ENCODE peak calls at places on chromosomes 16 and 17, in ten cellular contexts. One of them, this sample, is unnamed.

GRCh38 chr17:44595216-44595775 is 38.0 kb downstream of the FZD2 start:
- DNase-seq in neural crest cell: no peak
- DNase-seq in HFFc6: no peak
- DNase-seq in CD4-positive, alpha-beta T cell: no peak
- DNase-seq in tibial artery: no peak
- DNase-seq in fibroblast of lung: no peak
- DNase-seq in NB4: no peak
- DNase-seq in CD8-positive, alpha-beta T cell: no peak
- DNase-seq in heart right ventricle: no peak
- DNase-seq in fibroblast of the aortic adventitia: no peak
- DNase-seq in this sample: no peak

GRCh38 chr17:2708585-2709172 is 2.9 kb downstream of the CLUH start:
- DNase-seq in neural crest cell: no peak
- DNase-seq in HFFc6: no peak
- DNase-seq in CD4-positive, alpha-beta T cell: no peak
- DNase-seq in tibial artery: no peak
- DNase-seq in fibroblast of lung: no peak
- DNase-seq in NB4: no peak
- DNase-seq in CD8-positive, alpha-beta T cell: no peak
- DNase-seq in heart right ventricle: no peak
- DNase-seq in fibroblast of the aortic adventitia: no peak
- DNase-seq in this sample: no peak

GRCh38 chr16:54867302-54867832 is 63.3 kb upstream of the IRX5 start:
- DNase-seq in neural crest cell: no peak
- DNase-seq in HFFc6: no peak
- DNase-seq in CD4-positive, alpha-beta T cell: no peak
- DNase-seq in tibial artery: no peak
- DNase-seq in fibroblast of lung: no peak
- DNase-seq in NB4: peak; percentile 16
- DNase-seq in CD8-positive, alpha-beta T cell: no peak
- DNase-seq in heart right ventricle: no peak
- DNase-seq in fibroblast of the aortic adventitia: no peak
- DNase-seq in this sample: no peak

GRCh38 chr16:8397223-8397622 is 193.1 kb downstream of the TMEM114 start:
- DNase-seq in neural crest cell: no peak
- DNase-seq in HFFc6: no peak
- DNase-seq in CD4-positive, alpha-beta T cell: no peak
- DNase-seq in tibial artery: no peak
- DNase-seq in fibroblast of lung: no peak
- DNase-seq in NB4: no peak
- DNase-seq in CD8-positive, alpha-beta T cell: no peak
- DNase-seq in heart right ventricle: no peak
- DNase-seq in fibroblast of the aortic adventitia: no peak
- DNase-seq in this sample: no peak

GRCh38 chr16:69724981-69725479 is 1.3 kb downstream of the NQO1 start:
- DNase-seq in neural crest cell: no peak
- DNase-seq in HFFc6: no peak
- DNase-seq in CD4-positive, alpha-beta T cell: no peak
- DNase-seq in tibial artery: no peak
- DNase-seq in fibroblast of lung: no peak
- DNase-seq in NB4: peak; percentile 40
- DNase-seq in CD8-positive, alpha-beta T cell: no peak
- DNase-seq in heart right ventricle: no peak
- DNase-seq in fibroblast of the aortic adventitia: peak; percentile 38
- DNase-seq in this sample: no peak

GRCh38 chr17:44044092-44044491 is 22.4 kb downstream of the LSM12 start:
- DNase-seq in neural crest cell: no peak
- DNase-seq in HFFc6: no peak
- DNase-seq in CD4-positive, alpha-beta T cell: no peak
- DNase-seq in tibial artery: no peak
- DNase-seq in fibroblast of lung: peak; percentile 51
- DNase-seq in NB4: no peak
- DNase-seq in CD8-positive, alpha-beta T cell: no peak
- DNase-seq in heart right ventricle: no peak
- DNase-seq in fibroblast of the aortic adventitia: peak; percentile 82
- DNase-seq in this sample: no peak

GRCh38 chr16:53433509-53433908 is 762 bp upstream of the RBL2 start:
- DNase-seq in neural crest cell: no peak
- DNase-seq in HFFc6: no peak
- DNase-seq in CD4-positive, alpha-beta T cell: no peak
- DNase-seq in tibial artery: no peak
- DNase-seq in fibroblast of lung: no peak
- DNase-seq in NB4: no peak
- DNase-seq in CD8-positive, alpha-beta T cell: no peak
- DNase-seq in heart right ventricle: no peak
- DNase-seq in fibroblast of the aortic adventitia: no peak
- DNase-seq in this sample: no peak

GRCh38 chr17:9211133-9211765 is 189.9 kb downstream of the NTN1 start:
- DNase-seq in neural crest cell: no peak
- DNase-seq in HFFc6: no peak
- DNase-seq in CD4-positive, alpha-beta T cell: no peak
- DNase-seq in tibial artery: no peak
- DNase-seq in fibroblast of lung: no peak
- DNase-seq in NB4: peak; percentile 12
- DNase-seq in CD8-positive, alpha-beta T cell: no peak
- DNase-seq in heart right ventricle: no peak
- DNase-seq in fibroblast of the aortic adventitia: no peak
- DNase-seq in this sample: no peak

GRCh38 chr17:44901323-44901965 is 2.2 kb upstream of the EFTUD2 start:
- DNase-seq in neural crest cell: no peak
- DNase-seq in HFFc6: peak; percentile 83
- DNase-seq in CD4-positive, alpha-beta T cell: no peak
- DNase-seq in tibial artery: no peak
- DNase-seq in fibroblast of lung: peak; percentile 68
- DNase-seq in NB4: no peak
- DNase-seq in CD8-positive, alpha-beta T cell: no peak
- DNase-seq in heart right ventricle: no peak
- DNase-seq in fibroblast of the aortic adventitia: peak; percentile 59
- DNase-seq in this sample: no peak

GRCh38 chr17:10081571-10082169 is 116.7 kb downstream of the GAS7 start:
- DNase-seq in neural crest cell: no peak
- DNase-seq in HFFc6: no peak
- DNase-seq in CD4-positive, alpha-beta T cell: no peak
- DNase-seq in tibial artery: no peak
- DNase-seq in fibroblast of lung: no peak
- DNase-seq in NB4: no peak
- DNase-seq in CD8-positive, alpha-beta T cell: no peak
- DNase-seq in heart right ventricle: no peak
- DNase-seq in fibroblast of the aortic adventitia: no peak
- DNase-seq in this sample: no peak

GRCh38 chr17:718075-718474 is 3.4 kb upstream of the VPS53 start:
- DNase-seq in neural crest cell: no peak
- DNase-seq in HFFc6: no peak
- DNase-seq in CD4-positive, alpha-beta T cell: no peak
- DNase-seq in tibial artery: no peak
- DNase-seq in fibroblast of lung: no peak
- DNase-seq in NB4: no peak
- DNase-seq in CD8-positive, alpha-beta T cell: no peak
- DNase-seq in heart right ventricle: no peak
- DNase-seq in fibroblast of the aortic adventitia: no peak
- DNase-seq in this sample: no peak

GRCh38 chr17:56269998-56270397 is 116.7 kb downstream of the ANKFN1 start:
- DNase-seq in neural crest cell: no peak
- DNase-seq in HFFc6: no peak
- DNase-seq in CD4-positive, alpha-beta T cell: no peak
- DNase-seq in tibial artery: no peak
- DNase-seq in fibroblast of lung: no peak
- DNase-seq in NB4: no peak
- DNase-seq in CD8-positive, alpha-beta T cell: no peak
- DNase-seq in heart right ventricle: no peak
- DNase-seq in fibroblast of the aortic adventitia: no peak
- DNase-seq in this sample: no peak

GRCh38 chr17:17904171-17905035 is 67.6 kb upstream of the SREBF1 start:
- DNase-seq in neural crest cell: no peak
- DNase-seq in HFFc6: no peak
- DNase-seq in CD4-positive, alpha-beta T cell: no peak
- DNase-seq in tibial artery: no peak
- DNase-seq in fibroblast of lung: no peak
- DNase-seq in NB4: no peak
- DNase-seq in CD8-positive, alpha-beta T cell: no peak
- DNase-seq in heart right ventricle: no peak
- DNase-seq in fibroblast of the aortic adventitia: peak; percentile 62
- DNase-seq in this sample: no peak

GRCh38 chr17:37220609-37220953 is 155.2 kb upstream of the C17orf78 start:
- DNase-seq in neural crest cell: no peak
- DNase-seq in HFFc6: peak; percentile 46
- DNase-seq in CD4-positive, alpha-beta T cell: no peak
- DNase-seq in tibial artery: no peak
- DNase-seq in fibroblast of lung: peak; percentile 46
- DNase-seq in NB4: peak; percentile 23
- DNase-seq in CD8-positive, alpha-beta T cell: no peak
- DNase-seq in heart right ventricle: no peak
- DNase-seq in fibroblast of the aortic adventitia: peak; percentile 34
- DNase-seq in this sample: peak; percentile 34

GRCh38 chr17:9003355-9004131 is 17.8 kb upstream of the NTN1 start:
- DNase-seq in neural crest cell: peak; percentile 53
- DNase-seq in HFFc6: no peak
- DNase-seq in CD4-positive, alpha-beta T cell: no peak
- DNase-seq in tibial artery: no peak
- DNase-seq in fibroblast of lung: no peak
- DNase-seq in NB4: no peak
- DNase-seq in CD8-positive, alpha-beta T cell: no peak
- DNase-seq in heart right ventricle: peak; percentile 26
- DNase-seq in fibroblast of the aortic adventitia: no peak
- DNase-seq in this sample: peak; percentile 63

DNA sequence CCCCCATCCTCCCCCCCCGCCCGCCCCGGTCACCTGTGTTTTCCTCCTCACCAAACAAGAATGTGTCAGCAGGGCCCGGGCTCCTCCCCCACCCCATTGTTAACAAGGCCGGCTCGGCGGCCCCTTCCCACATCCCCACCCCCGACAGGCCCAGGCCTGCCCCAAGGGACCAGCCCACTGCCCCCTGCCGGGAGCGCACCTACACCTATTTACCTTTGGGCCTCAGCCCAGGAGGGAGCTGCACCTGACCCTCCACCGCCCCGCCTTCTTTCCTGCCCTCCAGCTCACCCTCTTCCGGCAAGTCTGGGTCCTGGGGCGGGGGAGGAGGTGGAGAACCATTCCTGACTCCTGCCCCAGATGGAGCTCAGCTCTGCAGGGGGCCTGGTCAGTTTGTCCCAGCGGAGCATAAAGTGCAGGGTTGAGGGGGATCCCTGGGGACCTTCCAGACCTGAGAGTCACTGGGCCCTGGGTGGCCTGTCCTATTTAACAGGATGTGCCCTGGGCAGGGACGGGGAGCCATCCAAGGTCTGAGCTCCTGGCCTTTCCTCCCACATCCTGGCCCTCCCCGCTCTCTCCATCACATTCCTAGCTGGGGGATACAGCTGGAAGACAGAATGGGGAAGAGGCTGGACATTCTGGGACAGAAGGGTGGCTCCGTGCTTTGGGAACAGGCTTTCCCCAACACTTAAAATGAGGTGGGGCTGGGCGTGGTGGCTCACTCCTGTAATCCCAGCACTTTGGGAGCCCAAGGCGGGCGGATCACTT is 8.3 kb downstream of the FOXJ1 start:
- DNase-seq in neural crest cell: no peak
- DNase-seq in HFFc6: no peak
- DNase-seq in CD4-positive, alpha-beta T cell: no peak
- DNase-seq in tibial artery: no peak
- DNase-seq in fibroblast of lung: no peak
- DNase-seq in NB4: no peak
- DNase-seq in CD8-positive, alpha-beta T cell: no peak
- DNase-seq in heart right ventricle: no peak
- DNase-seq in fibroblast of the aortic adventitia: no peak
- DNase-seq in this sample: no peak
- TF ChIP-seq CTCF in neural crest cell: no peak
- TF ChIP-seq CTCF in HFFc6: no peak
- TF ChIP-seq CTCF in CD4-positive, alpha-beta T cell: no peak
- TF ChIP-seq CTCF in tibial artery: no peak
- TF ChIP-seq CTCF in fibroblast of lung: no peak
- TF ChIP-seq CTCF in NB4: no peak
- TF ChIP-seq CTCF in CD8-positive, alpha-beta T cell: no peak
- TF ChIP-seq CTCF in heart right ventricle: no peak
- TF ChIP-seq CTCF in fibroblast of the aortic adventitia: no peak
- TF ChIP-seq CTCF in this sample: no peak

GRCh38 chr17:65659512-65659911 is 98.1 kb upstream of the AXIN2 start:
- DNase-seq in neural crest cell: no peak
- DNase-seq in HFFc6: no peak
- DNase-seq in CD4-positive, alpha-beta T cell: no peak
- DNase-seq in tibial artery: no peak
- DNase-seq in fibroblast of lung: no peak
- DNase-seq in NB4: no peak
- DNase-seq in CD8-positive, alpha-beta T cell: no peak
- DNase-seq in heart right ventricle: no peak
- DNase-seq in fibroblast of the aortic adventitia: no peak
- DNase-seq in this sample: no peak
- TF ChIP-seq CTCF in neural crest cell: no peak
- TF ChIP-seq CTCF in HFFc6: no peak
- TF ChIP-seq CTCF in CD4-positive, alpha-beta T cell: no peak
- TF ChIP-seq CTCF in tibial artery: no peak
- TF ChIP-seq CTCF in fibroblast of lung: no peak
- TF ChIP-seq CTCF in NB4: no peak
- TF ChIP-seq CTCF in CD8-positive, alpha-beta T cell: no peak
- TF ChIP-seq CTCF in heart right ventricle: no peak
- TF ChIP-seq CTCF in fibroblast of the aortic adventitia: no peak
- TF ChIP-seq CTCF in this sample: no peak

GRCh38 chr17:51372345-51373004 is 112.1 kb downstream of the UTP18 start:
- DNase-seq in neural crest cell: peak; percentile 16
- DNase-seq in HFFc6: peak; percentile 63
- DNase-seq in CD4-positive, alpha-beta T cell: no peak
- DNase-seq in tibial artery: peak; percentile 40
- DNase-seq in fibroblast of lung: peak; percentile 28
- DNase-seq in NB4: peak; percentile 93
- DNase-seq in CD8-positive, alpha-beta T cell: no peak
- DNase-seq in heart right ventricle: no peak
- DNase-seq in fibroblast of the aortic adventitia: peak; percentile 65
- DNase-seq in this sample: no peak
- TF ChIP-seq CTCF in neural crest cell: no peak
- TF ChIP-seq CTCF in HFFc6: no peak
- TF ChIP-seq CTCF in CD4-positive, alpha-beta T cell: no peak
- TF ChIP-seq CTCF in tibial artery: no peak
- TF ChIP-seq CTCF in fibroblast of lung: no peak
- TF ChIP-seq CTCF in NB4: no peak
- TF ChIP-seq CTCF in CD8-positive, alpha-beta T cell: no peak
- TF ChIP-seq CTCF in heart right ventricle: no peak
- TF ChIP-seq CTCF in fibroblast of the aortic adventitia: no peak
- TF ChIP-seq CTCF in this sample: no peak

DNA sequence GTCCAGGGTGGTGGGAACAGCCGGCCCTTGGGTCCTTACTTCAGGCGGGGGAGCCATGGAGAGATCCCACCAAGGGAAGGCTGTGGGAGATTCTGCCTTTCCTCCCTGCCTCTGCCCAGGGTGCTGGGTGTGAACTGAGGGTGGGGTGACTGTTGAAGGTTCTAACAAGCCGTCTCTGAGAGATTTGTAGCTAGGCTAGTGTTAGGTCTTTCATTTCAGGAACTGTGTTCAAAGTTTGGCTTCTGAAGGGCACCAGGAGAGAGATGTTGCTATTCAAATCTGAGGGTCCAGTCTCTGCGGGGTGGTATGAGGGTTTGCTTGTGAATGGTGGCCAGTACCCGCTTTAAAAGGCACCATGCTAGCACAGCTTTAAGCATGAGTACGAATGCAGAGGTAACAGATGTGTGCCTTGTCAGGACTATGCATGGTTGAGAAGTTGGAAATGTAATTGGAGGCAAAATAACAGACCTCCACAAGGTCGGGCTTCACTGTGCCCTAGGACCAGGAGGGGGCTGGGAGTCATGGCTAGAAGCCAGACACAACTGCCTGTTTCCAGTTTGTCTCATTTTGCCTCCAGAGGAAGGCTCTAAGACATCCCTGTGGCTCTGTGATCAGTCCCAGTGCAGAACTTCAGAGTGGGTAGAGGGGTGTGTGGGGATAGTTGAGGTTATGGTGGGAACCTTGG is 2.1 kb downstream of the ATP1B2 start:
- DNase-seq in neural crest cell: no peak
- DNase-seq in HFFc6: no peak
- DNase-seq in CD4-positive, alpha-beta T cell: no peak
- DNase-seq in tibial artery: no peak
- DNase-seq in fibroblast of lung: no peak
- DNase-seq in NB4: no peak
- DNase-seq in CD8-positive, alpha-beta T cell: no peak
- DNase-seq in heart right ventricle: no peak
- DNase-seq in fibroblast of the aortic adventitia: no peak
- DNase-seq in this sample: no peak
- TF ChIP-seq CTCF in neural crest cell: no peak
- TF ChIP-seq CTCF in HFFc6: no peak
- TF ChIP-seq CTCF in CD4-positive, alpha-beta T cell: no peak
- TF ChIP-seq CTCF in tibial artery: no peak
- TF ChIP-seq CTCF in fibroblast of lung: no peak
- TF ChIP-seq CTCF in NB4: no peak
- TF ChIP-seq CTCF in CD8-positive, alpha-beta T cell: no peak
- TF ChIP-seq CTCF in heart right ventricle: no peak
- TF ChIP-seq CTCF in fibroblast of the aortic adventitia: no peak
- TF ChIP-seq CTCF in this sample: no peak